ENCODE peak calls at places on chromosomes 6 and 20, in five cellular contexts. One of them, this sample, is unnamed.

GRCh38 chr6:106630366-106630765 is 988 bp downstream of the QRSL1 start:
- DNase-seq in tibial nerve: no peak
- DNase-seq in hepatocyte: peak; percentile 6
- DNase-seq in tibial artery: no peak
- DNase-seq in HCT116: no peak
- DNase-seq in this sample: peak; percentile 38

GRCh38 chr6:89385846-89386245 is 26.2 kb downstream of the RRAGD start:
- DNase-seq in HCT116: no peak
- DNase-seq in tibial artery: no peak
- DNase-seq in hepatocyte: no peak
- DNase-seq in tibial nerve: no peak
- DNase-seq in this sample: no peak

GRCh38 chr20:39986231-39986904 is 702.7 kb downstream of the MAFB start:
- DNase-seq in HCT116: no peak
- DNase-seq in tibial nerve: peak; percentile 45
- DNase-seq in hepatocyte: peak; percentile 67
- DNase-seq in tibial artery: peak; percentile 87
- DNase-seq in this sample: no peak

GRCh38 chr6:68087399-68088133 is 547.5 kb upstream of the ADGRB3 start:
- DNase-seq in tibial artery: no peak
- DNase-seq in tibial nerve: no peak
- DNase-seq in HCT116: no peak
- DNase-seq in hepatocyte: no peak
- DNase-seq in this sample: no peak

GRCh38 chr20:8578191-8578690 is 446.2 kb downstream of the PLCB1 start:
- DNase-seq in tibial artery: no peak
- DNase-seq in hepatocyte: no peak
- DNase-seq in tibial nerve: no peak
- DNase-seq in HCT116: no peak
- DNase-seq in this sample: no peak

GRCh38 chr6:71567562-71567961 is 279.0 kb downstream of the OGFRL1 start:
- DNase-seq in HCT116: no peak
- DNase-seq in tibial nerve: no peak
- DNase-seq in hepatocyte: no peak
- DNase-seq in tibial artery: no peak
- DNase-seq in this sample: no peak

GRCh38 chr20:61749406-61750075 is 316.1 kb downstream of the TAF4 start:
- DNase-seq in tibial nerve: no peak
- DNase-seq in hepatocyte: no peak
- DNase-seq in HCT116: no peak
- DNase-seq in tibial artery: no peak
- DNase-seq in this sample: peak; percentile 61

GRCh38 chr6:41561386-41561785 is 15.2 kb downstream of the FOXP4 start:
- DNase-seq in tibial artery: no peak
- DNase-seq in HCT116: no peak
- DNase-seq in tibial nerve: no peak
- DNase-seq in hepatocyte: no peak
- DNase-seq in this sample: no peak

GRCh38 chr6:110661426-110661825 is 153.8 kb downstream of the CDK19 start:
- DNase-seq in HCT116: no peak
- DNase-seq in tibial nerve: no peak
- DNase-seq in tibial artery: no peak
- DNase-seq in hepatocyte: no peak
- DNase-seq in this sample: no peak

GRCh38 chr20:24450646-24451376 is 18.6 kb upstream of the SYNDIG1 start:
- DNase-seq in HCT116: no peak
- DNase-seq in tibial artery: no peak
- DNase-seq in hepatocyte: no peak
- DNase-seq in tibial nerve: no peak
- DNase-seq in this sample: no peak

GRCh38 chr6:132190097-132190814 is 211.0 kb downstream of the MOXD1 start:
- DNase-seq in tibial nerve: no peak
- DNase-seq in hepatocyte: no peak
- DNase-seq in tibial artery: no peak
- DNase-seq in HCT116: peak; percentile 3
- DNase-seq in this sample: peak; percentile 57

GRCh38 chr6:32271427-32271826 is 47.6 kb upstream of the NOTCH4 start:
- DNase-seq in tibial artery: no peak
- DNase-seq in HCT116: no peak
- DNase-seq in tibial nerve: no peak
- DNase-seq in hepatocyte: no peak
- DNase-seq in this sample: no peak

GRCh38 chr6:168192195-168192900 is 113.3 kb upstream of the FRMD1 start:
- DNase-seq in hepatocyte: no peak
- DNase-seq in HCT116: no peak
- DNase-seq in tibial nerve: no peak
- DNase-seq in tibial artery: peak; percentile 23
- DNase-seq in this sample: no peak

GRCh38 chr20:49698477-49698876 is 15.2 kb downstream of the B4GALT5 start:
- DNase-seq in hepatocyte: no peak
- DNase-seq in HCT116: no peak
- DNase-seq in tibial artery: no peak
- DNase-seq in tibial nerve: no peak
- DNase-seq in this sample: no peak
- H3K4me1 ChIP-seq in hepatocyte: peaks cover 24% of the 10 kb centered on the region
- H3K4me1 ChIP-seq in HCT116: peaks cover 97% of the 10 kb centered on the region
- H3K4me1 ChIP-seq in tibial artery: no peaks in the 10 kb centered on the region
- H3K4me1 ChIP-seq in tibial nerve: peaks cover 34% of the 10 kb centered on the region
- H3K4me1 ChIP-seq in this sample: peaks cover 42% of the 10 kb centered on the region

GRCh38 chr6:75493400-75494064 is at the start of gene FILIP1:
- DNase-seq in HCT116: no peak
- DNase-seq in tibial artery: peak; percentile 80
- DNase-seq in hepatocyte: peak; percentile 64
- DNase-seq in tibial nerve: no peak
- DNase-seq in this sample: peak; percentile 37
- H3K4me3 ChIP-seq in HCT116: no peak within 1 kb of the TSS
- H3K4me3 ChIP-seq in tibial artery: peak within 1 kb of the TSS; percentile 55
- H3K4me3 ChIP-seq in hepatocyte: peak within 1 kb of the TSS; percentile 9
- H3K4me3 ChIP-seq in tibial nerve: peak within 1 kb of the TSS; percentile 26
- H3K4me3 ChIP-seq in this sample: peak within 1 kb of the TSS; percentile 6

GRCh38 chr6:130037207-130037811 is 18.9 kb downstream of the L3MBTL3 start:
- DNase-seq in HCT116: no peak
- DNase-seq in tibial artery: no peak
- DNase-seq in tibial nerve: no peak
- DNase-seq in hepatocyte: no peak
- DNase-seq in this sample: no peak
- TF ChIP-seq CTCF in HCT116: peak; percentile 39
- TF ChIP-seq CTCF in tibial artery: peak; percentile 16
- TF ChIP-seq CTCF in tibial nerve: no peak
- TF ChIP-seq CTCF in hepatocyte: peak; percentile 42
- TF ChIP-seq CTCF in this sample: peak; percentile 58

DNA sequence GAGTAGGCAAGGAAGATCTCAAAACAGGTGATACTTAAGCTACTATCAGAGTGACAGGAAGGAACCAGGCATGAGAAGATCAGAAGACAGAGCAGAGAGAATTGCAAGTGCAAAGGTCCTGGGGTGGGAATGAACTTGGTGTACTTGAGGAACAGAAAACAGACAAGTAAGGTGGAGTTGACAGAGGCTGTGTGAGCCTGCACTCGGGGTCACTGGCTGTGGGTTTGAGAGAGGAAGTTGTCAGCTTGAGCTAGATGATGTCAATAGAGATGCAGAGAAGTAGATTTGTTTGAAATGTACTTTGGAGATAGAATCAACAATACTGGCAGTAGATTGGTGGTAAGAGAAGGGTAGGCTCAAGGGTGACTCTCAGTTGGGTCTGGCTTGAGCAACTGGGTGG is 209.5 kb downstream of the CLIC5 start:
- DNase-seq in hepatocyte: no peak
- DNase-seq in HCT116: no peak
- DNase-seq in tibial nerve: no peak
- DNase-seq in tibial artery: no peak
- DNase-seq in this sample: peak; percentile 87
- H3K4me1 ChIP-seq in hepatocyte: no peaks in the 10 kb centered on the region
- H3K4me1 ChIP-seq in HCT116: no peaks in the 10 kb centered on the region
- H3K4me1 ChIP-seq in tibial nerve: no peaks in the 10 kb centered on the region
- H3K4me1 ChIP-seq in tibial artery: no peaks in the 10 kb centered on the region
- H3K4me1 ChIP-seq in this sample: no peaks in the 10 kb centered on the region

GRCh38 chr6:133951227-133951626 is 1.8 kb upstream of the TBPL1 start:
- DNase-seq in hepatocyte: no peak
- DNase-seq in tibial nerve: no peak
- DNase-seq in HCT116: no peak
- DNase-seq in tibial artery: no peak
- DNase-seq in this sample: no peak
- H3K4me3 ChIP-seq in hepatocyte: peak overlapping the region; percentile 69
- H3K4me3 ChIP-seq in tibial nerve: peak overlapping the region; percentile 97
- H3K4me3 ChIP-seq in HCT116: no peak overlapping the region
- H3K4me3 ChIP-seq in tibial artery: peak overlapping the region; percentile 76
- H3K4me3 ChIP-seq in this sample: peak overlapping the region; percentile 83

DNA sequence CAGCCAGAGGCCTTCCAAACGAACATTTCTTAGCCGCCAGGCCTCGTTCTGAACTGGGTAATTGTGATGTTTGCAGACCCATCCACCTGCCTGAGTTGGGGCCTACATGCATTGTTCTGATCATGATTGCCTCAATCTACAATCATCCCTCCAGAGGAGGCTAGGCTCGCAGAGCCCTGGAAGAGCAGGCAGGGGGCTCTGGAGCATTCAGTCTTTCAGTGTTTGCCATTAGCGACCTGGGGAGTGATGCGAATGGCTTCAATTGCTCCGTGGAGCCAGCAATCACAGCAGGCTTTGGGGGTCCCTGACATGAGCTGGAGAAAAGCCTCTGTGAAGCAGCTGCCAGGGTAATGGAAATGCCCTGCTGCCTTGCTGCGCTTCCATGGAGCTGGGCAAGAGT is 22.0 kb downstream of the SNAP25 start:
- DNase-seq in tibial artery: no peak
- DNase-seq in tibial nerve: no peak
- DNase-seq in HCT116: no peak
- DNase-seq in hepatocyte: no peak
- DNase-seq in this sample: no peak
- TF ChIP-seq CTCF in tibial artery: no peak
- TF ChIP-seq CTCF in tibial nerve: no peak
- TF ChIP-seq CTCF in HCT116: no peak
- TF ChIP-seq CTCF in hepatocyte: no peak
- TF ChIP-seq CTCF in this sample: no peak

GRCh38 chr20:32201296-32201976 is 6.1 kb downstream of the PLAGL2 start:
- DNase-seq in HCT116: no peak
- DNase-seq in tibial artery: no peak
- DNase-seq in tibial nerve: no peak
- DNase-seq in hepatocyte: no peak
- DNase-seq in this sample: peak; percentile 93

GRCh38 chr20:32204485-32205115 is 2.9 kb downstream of the PLAGL2 start:
- DNase-seq in HCT116: no peak
- DNase-seq in hepatocyte: peak; percentile 33
- DNase-seq in tibial nerve: no peak
- DNase-seq in tibial artery: no peak
- DNase-seq in this sample: no peak

GRCh38 chr20:32205502-32206382 is 1.8 kb downstream of the PLAGL2 start:
- DNase-seq in tibial artery: no peak
- DNase-seq in hepatocyte: peak; percentile 38
- DNase-seq in HCT116: no peak
- DNase-seq in tibial nerve: no peak
- DNase-seq in this sample: no peak

GRCh38 chr20:32201977-32202363 is 5.6 kb downstream of the PLAGL2 start:
- DNase-seq in tibial nerve: no peak
- DNase-seq in hepatocyte: no peak
- DNase-seq in tibial artery: no peak
- DNase-seq in HCT116: no peak
- DNase-seq in this sample: peak; percentile 50

GRCh38 chr20:32203556-32204484 is 3.7 kb downstream of the PLAGL2 start:
- DNase-seq in HCT116: no peak
- DNase-seq in hepatocyte: peak; percentile 77
- DNase-seq in tibial nerve: no peak
- DNase-seq in tibial artery: no peak
- DNase-seq in this sample: peak; percentile 43
- H3K4me1 ChIP-seq in HCT116: peaks cover 4% of the 10 kb centered on the region
- H3K4me1 ChIP-seq in hepatocyte: peaks cover 70% of the 10 kb centered on the region
- H3K4me1 ChIP-seq in tibial nerve: peaks cover 35% of the 10 kb centered on the region
- H3K4me1 ChIP-seq in tibial artery: no peaks in the 10 kb centered on the region
- H3K4me1 ChIP-seq in this sample: peaks cover 39% of the 10 kb centered on the region

This sample was measured in osteoblast.